ENCODE peak calls at places on chromosomes 7 and 10, in nine cellular contexts. Q, K, J, Z, P, S, C, B and X are unnamed samples. For H3K36me3, the result is how much of the 10 kb centered on the place peaks cover.

GRCh38 chr10:28429573-28430216 is 103.2 kb upstream of the WAC start:
- DNase-seq in P (peak), J (peak), C (no peak), Q (no peak), Z (no peak), K (no peak), S (no peak), B (no peak), X (no peak)

GRCh38 chr7:157432541-157432956 is 95.7 kb downstream of the DNAJB6 start:
- DNase-seq in Z (peak), K (no peak), S (peak), P (peak), B (peak), J (peak), Q (no peak), C (peak), X (no peak)

GRCh38 chr7:31373337-31374289 is 33.1 kb upstream of the NEUROD6 start:
- DNase-seq in S (no peak), Z (peak), C (no peak), B (no peak), P (peak), K (no peak), Q (no peak), J (peak), X (no peak)

GRCh38 chr10:18689498-18689897 is 30.3 kb downstream of the ARL5B start:
- DNase-seq in P (peak), J (peak), K (no peak), Z (peak), Q (no peak), B (no peak), C (no peak), S (no peak), X (no peak)

GRCh38 chr7:15057272-15057671 is 154.7 kb upstream of the DGKB start:
- DNase-seq in Q (no peak), P (no peak), B (no peak), K (no peak), S (no peak), J (no peak), Z (no peak), C (no peak), X (no peak)

GRCh38 chr10:33661580-33662269 is 327.3 kb upstream of the NRP1 start:
- DNase-seq in Q (peak), S (peak), P (peak), K (peak), C (peak), Z (no peak), B (peak), J (no peak), X (peak)

GRCh38 chr7:16934947-16935742 is 53.4 kb upstream of the AGR3 start:
- DNase-seq in J (peak), K (no peak), C (no peak), Q (no peak), Z (no peak), B (no peak), P (peak), S (no peak), X (no peak)

GRCh38 chr10:132670546-132670945 is 115.4 kb downstream of the NKX6-2 start:
- DNase-seq in Q (no peak), K (no peak), Z (no peak), J (no peak), S (peak), B (no peak), P (no peak), C (peak), X (no peak)

GRCh38 chr7:135795846-135796570 is 47.4 kb upstream of the FAM180A start:
- DNase-seq in Q (no peak), P (no peak), S (no peak), K (no peak), B (no peak), C (no peak), J (peak), Z (no peak), X (no peak)

GRCh38 chr10:35464805-35465456 is 128.6 kb downstream of the CCNY start:
- DNase-seq in C (no peak), J (peak), B (no peak), Z (peak), S (no peak), Q (no peak), K (no peak), P (no peak), X (no peak)

GRCh38 chr7:148044173-148044572 is 546.4 kb upstream of the C7orf33 start:
- DNase-seq in Z (no peak), J (no peak), S (no peak), Q (no peak), K (no peak), C (no peak), B (no peak), P (no peak), X (no peak)

GRCh38 chr7:73964786-73965185 is 63.2 kb upstream of the ELN start:
- DNase-seq in J (no peak), Z (no peak), B (no peak), C (no peak), Q (no peak), K (no peak), S (no peak), P (no peak), X (no peak)

GRCh38 chr10:71378341-71379117 is 18.2 kb upstream of the CDH23 start:
- DNase-seq in Z (no peak), S (no peak), P (no peak), K (no peak), J (no peak), C (no peak), B (no peak), Q (no peak), X (no peak)

GRCh38 chr7:120053390-120053961 is 219.5 kb upstream of the KCND2 start:
- DNase-seq in K (no peak), P (no peak), Q (no peak), C (no peak), J (peak), B (no peak), Z (no peak), S (no peak), X (no peak)

GRCh38 chr7:142355328-142355727 is 97.5 kb upstream of the PRSS58 start:
- DNase-seq in Z (no peak), C (no peak), K (no peak), S (no peak), P (peak), B (no peak), Q (no peak), J (no peak), X (no peak)

GRCh38 chr10:97321807-97322195 is 2.7 kb downstream of the FRAT1 start:
- DNase-seq in P (no peak), C (no peak), J (no peak), K (no peak), S (no peak), Z (peak), Q (no peak), B (no peak), X (no peak)

GRCh38 chr7:105202561-105203130 is 186.1 kb downstream of the SRPK2 start:
- DNase-seq in K (no peak), S (no peak), Z (no peak), J (no peak), C (no peak), B (no peak), P (no peak), Q (no peak), X (no peak)

GRCh38 chr10:116961305-116962251 is 43.4 kb downstream of the SHTN1 start:
- DNase-seq in P (no peak), S (no peak), B (no peak), K (no peak), C (no peak), J (no peak), Z (no peak), Q (no peak), X (no peak)

GRCh38 chr7:4776160-4776623 is 769 bp downstream of the AP5Z1 start:
- DNase-seq in S (no peak), Q (no peak), K (no peak), Z (no peak), P (no peak), C (no peak), B (no peak), J (no peak), X (no peak)

GRCh38 chr7:113770146-113770738 is 148.6 kb downstream of the PPP1R3A start:
- DNase-seq in J (no peak), P (no peak), K (no peak), B (no peak), Z (no peak), C (no peak), Q (no peak), S (no peak), X (no peak)

GRCh38 chr7:88759216-88759955 is at the start of gene ZNF804B:
- DNase-seq in B (no peak), C (peak), Z (peak), Q (peak), J (no peak), K (peak), P (no peak), S (no peak), X (peak)

GRCh38 chr7:5533821-5534367 is 110.3 kb upstream of the TNRC18 start:
- DNase-seq in S (no peak), B (no peak), C (no peak), K (no peak), Q (no peak), P (no peak), J (no peak), Z (no peak), X (no peak)

GRCh38 chr7:74656421-74656910 is 1.1 kb upstream of the GTF2I start:
- DNase-seq in K (peak), C (peak), Z (peak), B (no peak), S (peak), P (peak), Q (peak), J (no peak), X (peak)

DNA sequence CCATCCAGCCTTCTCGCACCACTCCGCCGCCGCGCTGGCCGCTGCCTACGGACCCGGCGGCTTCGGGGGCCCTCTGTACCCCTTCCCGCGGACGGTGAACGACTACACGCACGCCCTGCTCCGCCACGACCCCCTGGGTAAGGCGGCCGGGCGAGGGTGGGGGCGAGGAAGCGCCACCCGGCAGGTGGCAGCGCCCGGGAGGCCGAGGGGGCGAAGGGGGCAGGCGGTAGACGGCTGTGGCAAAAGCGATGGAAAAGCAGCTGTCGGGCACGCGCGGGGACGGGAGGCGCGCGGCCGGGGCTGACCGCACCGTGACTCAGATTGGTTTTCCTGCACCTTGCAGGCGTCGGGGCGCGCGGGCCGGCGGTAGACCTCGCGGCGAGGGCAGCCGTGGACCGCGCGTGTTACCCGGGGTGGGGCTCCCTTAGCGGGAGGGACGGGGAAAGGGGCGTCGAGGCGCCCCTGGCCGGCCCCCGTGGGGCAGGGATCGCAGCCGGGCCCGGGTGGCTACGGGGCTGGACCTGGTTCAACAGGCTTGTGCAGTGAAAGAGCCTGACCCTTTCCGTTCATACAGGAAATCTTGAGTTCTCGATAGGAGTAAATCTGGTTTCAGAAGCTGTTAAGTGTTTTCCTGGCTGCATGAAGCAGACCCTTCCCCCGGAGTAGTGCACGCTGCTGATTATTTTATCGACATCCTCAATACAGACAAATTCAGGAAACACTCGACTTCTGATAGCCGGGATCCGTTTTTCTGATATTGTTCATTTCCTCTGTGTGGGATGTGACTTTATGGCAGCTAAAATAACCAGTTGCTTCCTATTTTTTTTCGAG is 671 bp downstream of the HHEX start:
- DNase-seq in S (no peak), K (peak), P (peak), J (peak), Q (peak), Z (peak), B (peak), C (peak), X (peak)
- TF ChIP-seq CTCF in S (no peak), K (no peak), P (no peak), J (no peak), Q (no peak), Z (no peak), B (no peak), C (no peak), X (no peak)

GRCh38 chr10:124703372-124703771 is 40.8 kb downstream of the FAM53B start:
- DNase-seq in S (no peak), J (no peak), Q (no peak), Z (no peak), P (no peak), C (peak), B (no peak), K (no peak), X (no peak)
- H3K36me3 ChIP-seq in S (under half), J (under half), Q (under half), Z (under half), P (under half), C (under half), B (under half), K (under half), X (under half)

DNA sequence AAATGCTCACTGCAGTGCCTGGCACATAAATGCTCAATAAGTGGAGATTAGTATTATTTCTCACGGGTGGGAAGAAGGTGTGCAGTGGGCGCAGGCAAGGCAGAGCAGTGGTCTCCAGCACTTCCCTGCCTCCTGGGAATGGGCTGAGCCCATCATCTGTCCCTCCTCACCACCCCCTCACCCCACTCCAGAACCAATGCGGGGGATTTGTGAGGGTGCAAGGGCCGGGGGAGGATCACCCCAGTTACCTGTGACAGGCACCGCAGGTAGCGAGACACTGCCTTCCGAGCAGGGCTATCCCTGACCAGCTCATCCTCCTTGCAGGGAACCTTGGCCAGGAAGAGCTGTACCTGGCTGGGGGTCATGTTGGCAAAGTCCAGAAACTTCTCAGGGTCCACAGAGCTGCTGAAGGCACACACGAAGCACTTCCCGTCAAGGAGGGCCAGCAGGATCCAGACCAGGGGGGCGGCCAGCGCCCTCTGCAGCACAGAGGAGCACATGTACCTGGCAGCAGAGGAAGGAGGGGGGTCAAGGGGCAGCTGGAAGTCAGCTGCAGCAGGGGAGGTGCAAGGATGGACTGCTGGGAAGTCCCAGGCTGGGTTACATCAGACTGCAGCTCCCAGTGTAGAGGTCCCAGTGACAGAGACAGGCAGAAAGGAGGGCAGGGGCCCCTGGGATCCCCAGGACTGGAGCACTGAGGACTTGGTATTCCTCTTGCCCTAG is 2.8 kb downstream of the CALHM3 start:
- DNase-seq in Z (peak), S (no peak), B (no peak), K (no peak), Q (no peak), J (peak), P (no peak), C (peak), X (no peak)
- TF ChIP-seq CTCF in Z (peak), S (no peak), B (no peak), K (no peak), Q (no peak), J (no peak), P (peak), C (no peak), X (no peak)

DNA sequence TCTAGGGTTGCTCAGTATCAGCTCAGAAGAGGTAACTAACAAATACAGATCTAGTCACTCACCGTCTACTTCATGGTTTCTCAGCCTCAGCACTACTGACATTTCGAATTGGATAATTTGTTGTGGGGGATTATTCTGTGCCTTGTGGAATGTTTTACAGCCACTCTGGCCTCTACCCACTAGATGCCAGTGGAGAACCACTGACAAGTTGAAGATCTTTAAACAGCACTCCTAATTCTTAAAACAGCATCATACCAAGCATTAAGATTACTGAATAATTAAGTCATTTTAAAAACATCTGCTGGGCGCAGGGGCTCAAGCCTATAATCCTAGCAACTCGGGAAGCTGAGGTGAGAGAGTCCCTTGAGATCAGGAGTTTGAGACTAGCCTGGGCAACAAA is 82.6 kb downstream of the UPF2 start:
- DNase-seq in Z (no peak), S (no peak), J (no peak), K (no peak), Q (no peak), B (no peak), P (no peak), C (no peak), X (no peak)
- H3K36me3 ChIP-seq in Z (under half), S (under half), J (under half), K (half or more), Q (half or more), B (half or more), P (under half), C (half or more), X (under half)

DNA sequence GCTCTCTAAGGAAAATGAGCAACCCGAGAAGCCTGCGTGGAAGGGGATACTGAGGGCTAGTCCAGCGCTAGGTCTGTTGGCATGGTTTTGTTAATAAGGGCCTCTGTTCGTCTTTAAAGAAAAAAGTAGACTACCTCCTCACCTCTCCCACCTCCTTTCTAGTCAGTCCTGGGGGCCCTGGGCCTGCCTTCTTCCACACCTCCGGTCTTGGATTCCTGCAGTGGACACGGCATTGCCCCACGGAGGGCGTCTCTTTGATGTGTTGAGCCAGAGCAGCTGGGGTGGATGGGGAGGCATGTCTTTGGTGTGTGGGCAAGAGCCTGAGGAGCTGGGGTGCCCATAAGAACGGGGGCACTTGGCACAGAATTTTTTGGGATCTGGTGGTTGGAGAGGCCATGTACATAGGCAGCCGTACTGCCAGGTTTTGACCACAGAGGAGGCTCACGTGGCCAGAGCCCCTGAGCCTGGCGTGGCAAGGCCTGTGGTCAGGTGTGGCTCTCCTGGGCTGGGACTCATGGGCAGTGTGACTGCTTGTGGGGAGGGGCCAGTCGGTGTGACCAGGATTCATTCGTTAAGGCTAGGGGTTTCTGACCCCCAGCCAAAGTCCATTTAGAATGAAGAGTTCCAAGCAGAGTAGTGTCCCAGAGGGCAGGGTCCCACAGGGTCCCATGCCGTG is 38.1 kb downstream of the AGAP3 start:
- DNase-seq in S (no peak), C (no peak), Z (no peak), B (no peak), J (no peak), K (no peak), Q (no peak), P (no peak), X (no peak)
- TF ChIP-seq CTCF in S (no peak), C (no peak), Z (no peak), B (no peak), J (no peak), K (peak), Q (no peak), P (no peak), X (peak)

DNA sequence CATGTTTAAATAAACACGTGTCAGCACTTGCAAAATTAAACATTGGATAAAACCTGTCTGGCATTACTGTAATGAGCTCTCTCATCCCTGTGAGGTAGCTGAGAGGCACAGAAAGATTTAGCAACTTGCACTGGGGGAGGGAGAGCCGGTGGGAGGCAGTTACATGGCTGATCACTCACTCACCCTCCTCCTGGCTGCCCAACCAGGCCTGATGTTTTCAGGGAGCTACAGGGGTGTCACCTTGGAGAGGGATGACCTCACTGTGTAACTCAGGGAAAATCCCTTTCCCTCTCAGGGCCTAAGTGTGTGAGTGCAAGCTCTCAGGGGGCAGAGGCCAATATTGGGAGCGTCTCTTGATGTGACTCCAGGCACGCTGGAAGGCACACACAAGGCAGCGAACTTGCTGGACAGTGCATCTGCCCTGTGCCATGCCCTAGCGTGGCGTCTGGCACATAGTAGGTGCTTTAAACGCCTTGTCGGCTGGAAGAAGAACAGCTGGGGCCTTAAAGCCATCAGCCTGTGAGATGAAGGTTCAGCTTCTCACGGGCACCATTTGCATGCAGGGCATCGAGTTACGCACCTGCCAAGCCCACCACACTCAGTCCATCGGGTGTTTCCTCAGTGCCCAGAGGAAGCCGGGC is 51.1 kb downstream of the ELFN1 start:
- DNase-seq in S (no peak), Z (no peak), C (no peak), Q (no peak), B (no peak), J (no peak), P (no peak), K (no peak), X (no peak)
- H3K36me3 ChIP-seq in S (under half), Z (under half), C (under half), Q (under half), B (under half), J (under half), P (under half), K (under half), X (under half)

GRCh38 chr10:114550756-114551290 is 107.3 kb downstream of the ABLIM1 start:
- DNase-seq in C (no peak), K (no peak), J (peak), Z (peak), Q (no peak), P (peak), B (no peak), S (no peak), X (no peak)
- TF ChIP-seq CTCF in C (peak), K (peak), J (peak), Z (peak), Q (peak), P (peak), B (peak), S (peak), X (peak)

DNA sequence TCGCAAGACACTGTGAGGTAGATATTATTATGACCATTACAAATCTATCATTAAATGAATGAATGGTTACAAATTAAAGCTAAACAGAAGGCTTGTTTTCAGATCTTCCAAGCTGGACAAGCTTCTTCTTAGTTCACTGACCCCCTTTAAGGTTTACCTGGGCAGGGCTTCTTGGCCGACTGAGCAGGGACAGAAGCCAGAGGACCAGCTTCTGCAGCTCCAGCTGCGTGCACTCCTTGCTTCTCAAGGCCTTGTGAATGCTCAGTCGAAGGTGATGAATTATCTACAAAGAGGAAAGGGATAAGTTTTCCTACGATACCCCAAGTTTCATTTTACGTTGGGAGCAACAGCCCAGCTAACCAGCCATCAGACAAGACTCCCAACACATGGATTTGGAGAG is 9.3 kb downstream of the ZC3HAV1L start:
- DNase-seq in P (no peak), Z (no peak), B (no peak), Q (no peak), C (no peak), J (no peak), S (no peak), K (no peak), X (no peak)
- H3K36me3 ChIP-seq in P (half or more), Z (under half), B (half or more), Q (half or more), C (under half), J (under half), S (under half), K (under half), X (under half)